ENCODE peak calls at places on chromosomes 13 and 19, in ten cellular contexts. D is spleen, O is heart left ventricle, Y is adrenal gland, E is body of pancreas, B is K562, V is suprapubic skin, M is tibial nerve, N is transverse colon, S is NB4. R is an unnamed sample.

GRCh38 chr19:18848860-18849661 is 17.3 kb downstream of the UPF1 start:
- DNase-seq in D (peak; percentile 89), O (peak; percentile 87), Y (peak; percentile 70), E (peak; percentile 78), B (no peak), V (no peak), M (peak; percentile 47), N (peak; percentile 49), S (no peak), R (no peak)

GRCh38 chr19:30557927-30558557 is 185.9 kb downstream of the ZNF536 start:
- DNase-seq in D (peak; percentile 52), O (no peak), Y (no peak), E (no peak), B (no peak), V (no peak), M (no peak), N (no peak), S (no peak), R (no peak)

GRCh38 chr13:102729560-102730275 is 34.9 kb upstream of the METTL21C start:
- DNase-seq in D (no peak), O (no peak), Y (no peak), E (no peak), B (no peak), V (no peak), M (no peak), N (no peak), S (no peak), R (no peak)

GRCh38 chr13:57627663-57628062 is 3.9 kb upstream of the PCDH17 start:
- DNase-seq in D (no peak), O (no peak), Y (no peak), E (no peak), B (peak; percentile 27), V (no peak), M (no peak), N (no peak), S (peak; percentile 49), R (no peak)

GRCh38 chr13:97753942-97754670 is 199.4 kb upstream of the IPO5 start:
- DNase-seq in D (no peak), O (no peak), Y (no peak), E (no peak), B (peak; percentile 13), V (no peak), M (no peak), N (no peak), S (peak; percentile 13), R (no peak)

GRCh38 chr19:18601875-18602274 is 4.7 kb downstream of the CRLF1 start:
- DNase-seq in D (no peak), O (no peak), Y (no peak), E (no peak), B (no peak), V (no peak), M (no peak), N (no peak), S (no peak), R (no peak)

GRCh38 chr19:44987148-44987675 is 14.1 kb upstream of the RELB start:
- DNase-seq in D (no peak), O (no peak), Y (no peak), E (no peak), B (no peak), V (no peak), M (no peak), N (no peak), S (no peak), R (no peak)

GRCh38 chr13:33931397-33931987 is 113.5 kb downstream of the RFC3 start:
- DNase-seq in D (no peak), O (no peak), Y (no peak), E (peak; percentile 34), B (peak; percentile 12), V (no peak), M (no peak), N (no peak), S (peak; percentile 64), R (peak; percentile 0)

GRCh38 chr19:50794074-50794777 is 4.0 kb downstream of the ACP4 start:
- DNase-seq in D (no peak), O (no peak), Y (no peak), E (peak; percentile 58), B (peak; percentile 78), V (no peak), M (no peak), N (peak; percentile 38), S (peak; percentile 72), R (no peak)

GRCh38 chr19:50796634-50797428 is 6.6 kb downstream of the ACP4 start:
- DNase-seq in D (no peak), O (no peak), Y (no peak), E (no peak), B (no peak), V (no peak), M (no peak), N (no peak), S (no peak), R (no peak)

GRCh38 chr19:50794778-50795664 is 4.8 kb downstream of the ACP4 start:
- DNase-seq in D (no peak), O (no peak), Y (no peak), E (no peak), B (peak; percentile 59), V (no peak), M (no peak), N (no peak), S (peak; percentile 80), R (no peak)

GRCh38 chr19:50796128-50796633 is 6.0 kb downstream of the ACP4 start:
- DNase-seq in D (no peak), O (no peak), Y (no peak), E (no peak), B (no peak), V (no peak), M (no peak), N (no peak), S (peak; percentile 49), R (no peak)

GRCh38 chr19:50795665-50796073 is 5.5 kb downstream of the ACP4 start:
- DNase-seq in D (no peak), O (no peak), Y (no peak), E (no peak), B (no peak), V (no peak), M (no peak), N (no peak), S (peak; percentile 53), R (no peak)
- TF ChIP-seq POLR2A in D (no peak), O (no peak), Y (no peak), E (no peak), B (peak; percentile 80), V (no peak), M (no peak), N (no peak), S (peak; percentile 2), R (no peak)

GRCh38 chr19:3283246-3283751 is 58.8 kb downstream of the CELF5 start:
- DNase-seq in D (no peak), O (no peak), Y (no peak), E (no peak), B (no peak), V (no peak), M (no peak), N (no peak), S (no peak), R (no peak)

GRCh38 chr19:3283886-3284657 is 59.6 kb downstream of the CELF5 start:
- DNase-seq in D (no peak), O (no peak), Y (no peak), E (no peak), B (no peak), V (no peak), M (no peak), N (no peak), S (no peak), R (no peak)

GRCh38 chr19:3282564-3282963 is 58.1 kb downstream of the CELF5 start:
- DNase-seq in D (no peak), O (no peak), Y (no peak), E (no peak), B (no peak), V (no peak), M (no peak), N (no peak), S (no peak), R (no peak)

GRCh38 chr19:3285647-3286176 is 61.3 kb downstream of the CELF5 start:
- DNase-seq in D (no peak), O (no peak), Y (no peak), E (no peak), B (peak; percentile 99), V (no peak), M (no peak), N (no peak), S (no peak), R (no peak)

DNA sequence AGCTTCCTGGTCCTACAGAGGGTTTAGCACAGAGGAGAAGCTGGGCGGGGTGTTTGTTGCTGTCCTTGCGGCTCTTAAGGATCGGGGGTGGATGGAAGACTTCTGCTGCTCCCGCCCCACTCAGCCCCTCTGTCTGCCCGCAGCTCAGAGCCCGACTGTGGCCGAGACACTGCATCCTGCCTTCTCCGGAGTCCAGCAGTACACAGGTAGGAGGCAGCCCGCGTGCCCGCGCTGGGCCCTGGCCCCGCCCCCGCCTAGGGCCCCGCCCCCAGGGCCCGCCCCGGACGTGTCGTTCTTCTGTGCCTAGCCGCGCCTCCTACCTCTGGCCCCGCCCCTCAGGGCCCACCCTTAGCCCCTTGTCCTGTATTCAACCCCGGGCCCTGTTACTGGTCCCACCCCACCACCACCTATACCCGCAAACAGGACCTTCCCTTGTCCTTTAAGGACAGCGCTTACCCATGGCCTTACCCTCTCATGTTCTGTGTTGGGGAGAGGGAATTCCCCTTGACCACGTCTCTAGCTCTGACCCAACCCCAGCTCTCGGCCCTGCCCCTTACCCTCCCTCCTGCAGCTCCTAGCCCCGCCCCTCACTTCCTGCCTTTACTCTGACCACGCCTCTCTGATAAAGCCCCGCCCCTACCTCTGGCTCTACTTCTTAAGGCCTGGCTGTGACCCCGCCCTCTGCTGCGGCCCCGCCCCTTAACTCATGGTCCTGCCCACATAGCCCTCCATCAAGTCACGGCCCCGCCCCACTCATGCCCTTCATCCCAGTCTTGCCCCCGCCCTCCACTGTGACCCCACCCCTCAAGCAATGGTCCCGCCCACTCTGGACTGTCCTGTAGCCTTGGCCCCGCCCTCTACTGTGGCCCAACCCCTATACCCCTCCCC is 60.5 kb downstream of the CELF5 start:
- DNase-seq in D (no peak), O (no peak), Y (peak; percentile 86), E (peak; percentile 98), B (peak; percentile 89), V (peak; percentile 85), M (no peak), N (peak; percentile 95), S (peak; percentile 34), R (peak; percentile 70)
- TF ChIP-seq POLR2A in D (no peak), O (no peak), Y (no peak), E (peak; percentile 16), B (peak; percentile 78), V (no peak), M (no peak), N (peak; percentile 66), S (no peak), R (no peak)

DNA sequence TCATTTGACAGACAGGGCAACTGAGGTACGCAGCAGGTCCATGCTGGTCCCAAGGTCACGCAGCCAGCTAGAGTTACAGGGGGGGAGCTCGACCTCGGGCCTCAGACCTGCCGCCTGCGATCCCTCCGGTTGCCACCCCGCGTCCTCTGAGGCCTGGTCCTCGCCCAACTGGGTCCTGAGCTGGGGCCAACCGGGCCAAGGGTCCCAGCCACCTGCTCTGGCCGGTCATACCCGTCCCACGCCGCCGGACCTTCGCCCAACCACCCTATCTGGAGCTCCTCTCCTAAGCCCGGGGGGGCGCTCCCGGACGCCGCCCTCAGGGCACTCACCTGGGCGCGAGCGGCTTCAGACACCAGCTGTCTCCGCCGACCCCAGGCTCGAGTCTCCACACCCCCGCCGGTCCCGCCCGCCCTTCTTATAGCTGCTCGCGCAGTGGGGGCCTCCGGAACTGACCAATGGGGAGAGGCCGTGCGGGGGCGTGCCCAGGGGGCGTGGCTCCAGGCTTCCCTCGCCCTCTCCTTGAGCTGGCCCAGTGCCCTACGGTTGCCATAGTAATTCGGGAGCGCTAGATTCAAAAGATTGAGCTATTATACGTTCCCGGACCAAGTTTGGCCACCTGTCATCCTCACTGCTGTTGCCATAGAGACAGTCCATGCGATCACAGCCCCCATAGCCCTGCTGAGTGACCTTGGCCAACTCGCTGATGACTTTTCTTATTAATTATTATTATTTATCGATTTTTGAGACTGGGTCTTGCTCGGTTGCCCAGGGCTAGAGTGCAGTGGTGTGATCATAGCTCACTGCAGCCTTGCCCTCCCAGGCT is at the start of gene PLIN5:
- DNase-seq in D (peak; percentile 87), O (peak; percentile 89), Y (peak; percentile 94), E (peak; percentile 96), B (peak; percentile 100), V (peak; percentile 78), M (no peak), N (peak; percentile 84), S (no peak), R (no peak)
- TF ChIP-seq POLR2A in D (no peak), O (peak; percentile 67), Y (no peak), E (peak; percentile 82), B (peak; percentile 64), V (no peak), M (no peak), N (no peak), S (no peak), R (no peak)

GRCh38 chr19:47458672-47459071 is 13.0 kb downstream of the SLC8A2 start:
- DNase-seq in D (no peak), O (no peak), Y (no peak), E (no peak), B (no peak), V (no peak), M (no peak), N (no peak), S (no peak), R (no peak)
- TF ChIP-seq POLR2A in D (no peak), O (no peak), Y (no peak), E (no peak), B (no peak), V (no peak), M (no peak), N (no peak), S (no peak), R (no peak)

R was measured in H54.